ENCODE peak calls at places on chromosomes 1 and 21, in seven cellular contexts. T is HCT116, K is SK-N-SH, S is K562, D is HepG2, B is GM12878, L is H1. A is an unnamed sample.

GRCh38 chr21:45001134-45002095 is 61.6 kb downstream of the SLX9 start:
- DNase-seq in T (no peak), K (no peak), S (no peak), D (no peak), B (no peak), L (no peak), A (no peak)

GRCh38 chr1:214615111-214615510 is 12.1 kb downstream of the CENPF start:
- DNase-seq in T (no peak), K (no peak), S (no peak), D (no peak), B (no peak), L (no peak), A (no peak)

GRCh38 chr1:118294817-118295486 is 109.9 kb upstream of the SPAG17 start:
- DNase-seq in T (no peak), K (no peak), S (no peak), D (no peak), B (no peak), L (no peak), A (no peak)

GRCh38 chr1:19635646-19636045 is 8.5 kb upstream of the NBL1 start:
- DNase-seq in T (no peak), K (no peak), S (no peak), D (no peak), B (no peak), L (no peak), A (no peak)

GRCh38 chr1:230858918-230859819 is 9.2 kb downstream of the C1orf198 start:
- DNase-seq in T (no peak), K (no peak), S (no peak), D (no peak), B (no peak), L (no peak), A (no peak)

GRCh38 chr1:162617513-162617912 is 14.8 kb upstream of the DDR2 start:
- DNase-seq in T (no peak), K (no peak), S (no peak), D (no peak), B (no peak), L (no peak), A (no peak)

GRCh38 chr1:201945157-201945556 is 1.2 kb downstream of the LMOD1 start:
- DNase-seq in T (no peak), K (no peak), S (peak; percentile 52), D (no peak), B (no peak), L (peak; percentile 55), A (peak; percentile 20)

GRCh38 chr1:179816196-179816960 is 61.2 kb downstream of the TOR1AIP2 start:
- DNase-seq in T (no peak), K (peak; percentile 31), S (no peak), D (no peak), B (no peak), L (no peak), A (no peak)

GRCh38 chr1:223161321-223161720 is 18.3 kb upstream of the TLR5 start:
- DNase-seq in T (no peak), K (no peak), S (no peak), D (no peak), B (no peak), L (no peak), A (no peak)

GRCh38 chr1:151165281-151165737 is 393 bp downstream of the LYSMD1 start:
- DNase-seq in T (no peak), K (peak; percentile 67), S (peak; percentile 70), D (peak; percentile 19), B (no peak), L (peak; percentile 66), A (no peak)

GRCh38 chr21:28548291-28548690 is 444.4 kb downstream of the LTN1 start:
- DNase-seq in T (no peak), K (no peak), S (no peak), D (no peak), B (no peak), L (no peak), A (no peak)

GRCh38 chr1:186188004-186188539 is 187.0 kb downstream of the TPR start:
- DNase-seq in T (peak; percentile 63), K (no peak), S (no peak), D (no peak), B (no peak), L (no peak), A (no peak)

DNA sequence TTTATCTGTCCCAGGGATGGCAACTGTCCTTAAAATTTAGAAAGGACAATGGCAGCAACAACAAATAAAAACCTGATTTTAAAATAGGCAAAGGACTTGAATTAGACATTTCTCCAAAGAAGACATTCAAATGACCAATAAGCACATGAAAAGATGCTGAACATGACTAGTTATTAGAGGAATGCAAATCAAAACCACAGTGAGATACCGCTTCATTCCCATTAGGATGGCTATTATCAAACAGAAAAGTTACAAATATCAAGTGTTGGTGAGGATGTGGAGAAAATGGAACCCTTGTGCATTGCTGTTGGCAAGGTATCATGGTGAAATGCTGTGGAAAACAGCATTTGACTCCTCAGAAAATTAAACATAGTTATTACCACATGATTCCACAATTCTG is 120.7 kb downstream of the CRB1 start:
- DNase-seq in T (no peak), K (no peak), S (no peak), D (no peak), B (no peak), L (no peak), A (no peak)
- TF ChIP-seq JUND in T (no peak), K (no peak), S (no peak), D (no peak), B (no peak), L (no peak), A (no peak)

GRCh38 chr1:222002503-222002902 is 260.6 kb upstream of the DUSP10 start:
- DNase-seq in T (no peak), K (no peak), S (no peak), D (no peak), B (no peak), L (no peak), A (no peak)

GRCh38 chr1:221998186-221998612 is 256.3 kb upstream of the DUSP10 start:
- DNase-seq in T (no peak), K (no peak), S (no peak), D (no peak), B (no peak), L (no peak), A (no peak)

GRCh38 chr1:221998781-221999180 is 256.9 kb upstream of the DUSP10 start:
- DNase-seq in T (no peak), K (no peak), S (no peak), D (no peak), B (no peak), L (no peak), A (no peak)

GRCh38 chr1:222004034-222004433 is 262.1 kb upstream of the DUSP10 start:
- DNase-seq in T (no peak), K (no peak), S (no peak), D (no peak), B (no peak), L (no peak), A (no peak)

DNA sequence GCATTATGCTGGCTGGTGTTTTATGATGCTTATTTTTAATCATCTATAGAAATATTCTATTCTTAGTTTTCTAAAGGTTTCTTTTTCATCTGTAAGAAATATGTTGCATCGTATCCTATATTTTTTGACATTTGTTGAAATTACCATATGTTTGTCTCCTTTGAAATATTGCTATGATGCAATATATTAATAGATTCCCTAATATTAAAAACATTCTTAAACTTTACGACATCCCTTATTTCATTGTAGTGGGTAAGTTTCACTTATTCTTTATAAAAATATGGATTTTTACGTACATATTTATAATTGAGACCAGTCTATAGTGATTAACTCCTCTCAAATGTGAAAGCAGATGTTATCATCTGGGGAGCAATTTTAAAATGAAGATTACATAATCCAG is 258.2 kb upstream of the DUSP10 start:
- DNase-seq in T (no peak), K (no peak), S (no peak), D (no peak), B (no peak), L (no peak), A (no peak)
- TF ChIP-seq JUND in T (no peak), K (no peak), S (no peak), D (no peak), B (no peak), L (no peak), A (no peak)

GRCh38 chr1:89609339-89609725 is 23.6 kb upstream of the LRRC8C start:
- DNase-seq in T (no peak), K (no peak), S (no peak), D (no peak), B (no peak), L (no peak), A (no peak)

GRCh38 chr1:89608627-89609338 is 24.1 kb upstream of the LRRC8C start:
- DNase-seq in T (no peak), K (no peak), S (no peak), D (no peak), B (no peak), L (no peak), A (no peak)

GRCh38 chr1:89611721-89612120 is 21.2 kb upstream of the LRRC8C start:
- DNase-seq in T (no peak), K (no peak), S (no peak), D (no peak), B (peak; percentile 79), L (no peak), A (no peak)

GRCh38 chr1:89610457-89610991 is 22.4 kb upstream of the LRRC8C start:
- DNase-seq in T (no peak), K (no peak), S (no peak), D (no peak), B (no peak), L (no peak), A (no peak)

DNA sequence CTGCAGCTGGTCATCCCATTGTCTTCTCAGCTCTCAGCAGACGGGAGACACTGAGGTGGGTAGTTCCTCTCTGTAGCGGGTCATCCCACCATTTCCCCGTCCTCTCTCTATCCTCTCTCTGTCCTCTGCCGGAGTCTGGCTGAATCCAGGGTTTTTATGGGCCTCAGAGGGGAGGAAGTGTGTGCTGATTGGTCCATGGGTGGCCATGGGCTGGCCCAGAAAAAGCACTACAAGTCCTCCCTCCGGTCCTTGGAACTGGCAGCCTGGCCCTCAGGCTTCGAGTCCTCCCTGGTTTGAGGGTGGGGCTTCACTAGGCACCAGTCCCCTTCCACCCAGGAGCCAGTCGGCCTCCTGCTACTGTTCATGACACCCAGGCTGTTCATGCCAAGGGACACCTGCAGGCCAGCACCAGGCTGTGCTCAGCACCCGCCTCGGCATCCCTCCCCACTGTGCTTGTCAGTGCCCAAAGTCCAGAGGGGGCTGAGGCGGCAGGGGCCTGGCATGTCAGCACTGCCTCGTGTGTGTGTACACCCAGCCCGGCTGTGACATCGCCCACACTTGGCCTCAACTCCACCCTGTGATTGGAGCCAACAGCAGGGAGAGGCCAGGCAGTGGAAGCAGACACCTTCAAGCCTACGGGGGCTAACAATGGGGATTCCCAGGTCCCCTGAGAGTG is 23.0 kb upstream of the LRRC8C start:
- DNase-seq in T (no peak), K (no peak), S (no peak), D (peak; percentile 45), B (no peak), L (no peak), A (no peak)
- TF ChIP-seq JUND in T (no peak), K (no peak), S (no peak), D (no peak), B (no peak), L (no peak), A (no peak)

DNA sequence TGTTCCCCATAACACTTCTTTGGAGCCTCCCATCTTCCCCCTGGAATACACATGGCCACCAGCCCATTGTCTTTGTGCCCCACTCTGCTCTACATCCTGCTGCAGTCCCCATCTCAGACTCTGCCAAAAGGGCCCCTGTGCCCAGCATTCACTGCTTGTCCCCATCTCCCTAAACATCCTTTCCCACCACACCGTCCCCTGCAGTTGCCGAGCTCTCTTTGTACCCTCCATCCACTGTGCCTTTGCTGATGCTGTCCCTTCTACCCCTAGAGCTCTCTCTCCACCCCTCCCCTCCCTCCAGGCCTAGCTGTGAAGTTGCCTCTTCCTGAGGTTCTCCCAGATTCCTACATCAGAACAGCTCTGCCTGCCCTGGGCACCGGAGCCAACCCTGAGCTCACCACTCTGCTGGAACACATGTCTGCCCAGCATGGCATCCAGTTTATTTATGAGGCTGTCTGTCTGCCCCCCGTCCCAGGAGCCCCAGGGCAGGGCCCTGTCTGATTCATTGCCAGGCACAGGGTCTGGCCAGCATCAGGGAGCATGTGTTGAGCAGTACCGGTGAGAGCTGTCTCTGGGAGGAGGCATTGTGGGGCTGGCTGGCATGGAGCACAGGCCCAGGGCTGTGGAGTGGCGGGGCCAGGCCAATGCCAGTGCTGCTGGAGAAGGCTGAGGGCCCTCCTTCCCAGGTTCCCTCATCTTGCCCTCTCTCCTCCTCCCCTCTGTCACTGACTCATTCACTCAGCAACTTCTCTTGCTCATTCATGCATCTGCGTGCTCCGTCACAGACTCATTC is 28.8 kb downstream of the EDN2 start:
- DNase-seq in T (no peak), K (peak; percentile 92), S (no peak), D (no peak), B (no peak), L (no peak), A (no peak)
- TF ChIP-seq JUND in T (no peak), K (peak; percentile 82), S (no peak), D (no peak), B (no peak), L (no peak), A (no peak)

A was measured in T47D.